ENCODE peak calls at places on chromosomes 2 and 18, in eight cellular contexts. O, E, Z, I, D, B, C and J are unnamed samples.
A peak's percentile ranks its signal among the peaks of the same experiment; 100 is the strongest.

GRCh38 chr2:54880428-54880827 is 157.0 kb downstream of the EML6 start:
- DNase-seq in O (no peak), E (no peak), Z (no peak), I (no peak), D (no peak), B (no peak), C (no peak), J (no peak)

GRCh38 chr18:59561596-59561995 is 135.6 kb downstream of the CCBE1 start:
- DNase-seq in O (no peak), E (no peak), Z (no peak), I (no peak), D (no peak), B (no peak), C (no peak), J (no peak)

GRCh38 chr18:79621501-79621900 is 58.1 kb upstream of the CTDP1 start:
- DNase-seq in O (no peak), E (no peak), Z (no peak), I (no peak), D (no peak), B (no peak), C (no peak), J (no peak)

GRCh38 chr2:74975016-74975415 is 16.6 kb downstream of the POLE4 start:
- DNase-seq in O (peak; percentile 32), E (no peak), Z (peak; percentile 8), I (no peak), D (no peak), B (no peak), C (no peak), J (no peak)

GRCh38 chr2:66481100-66481549 is 46.2 kb downstream of the MEIS1 start:
- DNase-seq in O (peak; percentile 89), E (peak; percentile 92), Z (peak; percentile 5), I (peak; percentile 23), D (peak; percentile 95), B (no peak), C (no peak), J (no peak)

GRCh38 chr2:241812730-241813079 is 3.7 kb downstream of the NEU4 start:
- DNase-seq in O (no peak), E (no peak), Z (no peak), I (no peak), D (no peak), B (no peak), C (no peak), J (no peak)

GRCh38 chr18:52288403-52289004 is 51.5 kb upstream of the DCC start:
- DNase-seq in O (no peak), E (peak; percentile 50), Z (peak; percentile 13), I (no peak), D (peak; percentile 61), B (peak; percentile 9), C (peak; percentile 25), J (no peak)

GRCh38 chr2:210445116-210445707 is 31.3 kb downstream of the LANCL1 start:
- DNase-seq in O (peak; percentile 35), E (peak; percentile 32), Z (peak; percentile 56), I (no peak), D (peak; percentile 25), B (no peak), C (peak; percentile 8), J (peak; percentile 63)

GRCh38 chr2:156423674-156424282 is 12.4 kb upstream of the GPD2 start:
- DNase-seq in O (no peak), E (no peak), Z (no peak), I (no peak), D (no peak), B (no peak), C (no peak), J (no peak)
- H3K4me3 ChIP-seq in O (no peak overlapping the region), E (no peak overlapping the region), Z (no peak overlapping the region), I (no peak overlapping the region), D (no peak overlapping the region), B (no peak overlapping the region), C (no peak overlapping the region), J (no peak overlapping the region)

DNA sequence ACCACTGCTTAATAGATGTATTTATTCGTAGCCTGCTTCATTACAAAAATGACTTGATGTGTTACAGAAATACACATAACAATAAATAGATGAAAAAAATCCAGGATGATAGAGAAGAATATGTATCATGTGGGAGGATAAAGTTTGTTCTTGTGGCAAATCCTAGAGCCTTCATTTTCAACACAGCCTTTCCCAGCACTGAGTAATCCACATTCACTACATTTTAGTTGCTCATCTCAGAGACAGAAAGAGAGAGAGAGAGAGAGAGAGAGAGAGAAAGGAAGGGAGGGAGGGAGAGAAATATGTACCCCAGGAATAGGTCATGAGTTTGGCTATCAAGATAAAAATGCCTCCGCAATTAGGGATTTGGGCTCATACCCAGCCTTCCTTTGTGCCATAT is 144.3 kb downstream of the RBMS1 start:
- DNase-seq in O (no peak), E (no peak), Z (peak; percentile 51), I (no peak), D (no peak), B (no peak), C (no peak), J (no peak)
- H3K4me1 ChIP-seq in O (peaks cover 8% of the 10 kb centered on the region), E (peaks cover 48% of the 10 kb centered on the region), Z (peaks cover 82% of the 10 kb centered on the region), I (peaks cover 83% of the 10 kb centered on the region), D (no peaks in the 10 kb centered on the region), B (no peaks in the 10 kb centered on the region), C (peaks cover 25% of the 10 kb centered on the region), J (peaks cover 83% of the 10 kb centered on the region)

GRCh38 chr2:43941359-43941758 is 54.4 kb downstream of the LRPPRC start:
- DNase-seq in O (no peak), E (no peak), Z (no peak), I (no peak), D (no peak), B (no peak), C (no peak), J (no peak)
- H3K36me3 ChIP-seq in O (peaks cover 88% of the 10 kb centered on the region), E (peaks cover 51% of the 10 kb centered on the region), Z (peaks cover 32% of the 10 kb centered on the region), I (peaks cover 18% of the 10 kb centered on the region), D (peaks cover 4% of the 10 kb centered on the region), B (peaks cover 69% of the 10 kb centered on the region), C (peaks cover 47% of the 10 kb centered on the region), J (peaks cover 78% of the 10 kb centered on the region)

GRCh38 chr2:43129676-43130547 is 96.5 kb downstream of the ZFP36L2 start:
- DNase-seq in O (no peak), E (no peak), Z (no peak), I (no peak), D (no peak), B (peak; percentile 40), C (no peak), J (no peak)

GRCh38 chr2:43131051-43131889 is 95.1 kb downstream of the ZFP36L2 start:
- DNase-seq in O (peak; percentile 88), E (peak; percentile 49), Z (peak; percentile 97), I (peak; percentile 65), D (peak; percentile 88), B (peak; percentile 98), C (peak; percentile 99), J (peak; percentile 85)

GRCh38 chr2:43131890-43132522 is 94.4 kb downstream of the ZFP36L2 start:
- DNase-seq in O (no peak), E (no peak), Z (no peak), I (no peak), D (no peak), B (peak; percentile 65), C (peak; percentile 40), J (no peak)

GRCh38 chr2:43129254-43129653 is 97.2 kb downstream of the ZFP36L2 start:
- DNase-seq in O (no peak), E (no peak), Z (no peak), I (no peak), D (no peak), B (no peak), C (no peak), J (no peak)

GRCh38 chr2:43130548-43130875 is 95.9 kb downstream of the ZFP36L2 start:
- DNase-seq in O (no peak), E (no peak), Z (no peak), I (no peak), D (no peak), B (no peak), C (no peak), J (no peak)
- H3K4me3 ChIP-seq in O (no peak overlapping the region), E (no peak overlapping the region), Z (no peak overlapping the region), I (no peak overlapping the region), D (no peak overlapping the region), B (no peak overlapping the region), C (no peak overlapping the region), J (no peak overlapping the region)